ENCODE peak calls at places on chromosomes 7 and 10, in six cellular contexts. D is right atrium auricular region; N is uterus; W is CD4-positive, CD25-positive, alpha-beta regulatory T cell; T is testis; V is Peyer's patch. B is an unnamed sample. For H3K27me3 and H3K4me1, the result is how much of the 10 kb centered on the place peaks cover.

GRCh38 chr10:123429631-123430257 is 236.4 kb upstream of the GPR26 start:
- DNase-seq in D (no peak), N (no peak), W (no peak), T (no peak), V (no peak), B (no peak)

GRCh38 chr7:102230593-102230992 is 56.1 kb upstream of the SH2B2 start:
- DNase-seq in D (no peak), N (no peak), W (no peak), T (no peak), V (no peak), B (no peak)

GRCh38 chr10:32433542-32433941 is 12.4 kb upstream of the CCDC7 start:
- DNase-seq in D (no peak), N (no peak), W (no peak), T (no peak), V (no peak), B (no peak)

GRCh38 chr7:20435305-20435704 is 104.6 kb downstream of the ITGB8 start:
- DNase-seq in D (peak), N (peak), W (no peak), T (no peak), V (peak), B (no peak)

GRCh38 chr10:84348431-84348830 is 20.0 kb downstream of the CCSER2 start:
- DNase-seq in D (no peak), N (no peak), W (no peak), T (no peak), V (no peak), B (no peak)

GRCh38 chr7:142231716-142232115 is 26.1 kb downstream of the PRSS58 start:
- DNase-seq in D (no peak), N (no peak), W (no peak), T (peak), V (no peak), B (no peak)

GRCh38 chr10:120940299-120940900 is 89.2 kb downstream of the WDR11 start:
- DNase-seq in D (no peak), N (no peak), W (no peak), T (no peak), V (no peak), B (no peak)

GRCh38 chr10:118214751-118215150 is 127.4 kb downstream of the FAM204A start:
- DNase-seq in D (no peak), N (no peak), W (no peak), T (no peak), V (no peak), B (no peak)

GRCh38 chr7:106031271-106032029 is 68.4 kb downstream of the CDHR3 start:
- DNase-seq in D (no peak), N (peak), W (no peak), T (peak), V (no peak), B (no peak)

GRCh38 chr7:28686418-28686800 is 271.7 kb downstream of the TRIL start:
- DNase-seq in D (no peak), N (peak), W (no peak), T (no peak), V (no peak), B (no peak)

GRCh38 chr10:127012769-127013152 is 107.5 kb downstream of the DOCK1 start:
- DNase-seq in D (peak), N (no peak), W (no peak), T (peak), V (peak), B (no peak)

GRCh38 chr7:110407706-110408105 is 683.2 kb upstream of the LRRN3 start:
- DNase-seq in D (no peak), N (no peak), W (no peak), T (no peak), V (no peak), B (no peak)

GRCh38 chr10:117096559-117097201 is 41.4 kb downstream of the VAX1 start:
- DNase-seq in D (no peak), N (no peak), W (no peak), T (no peak), V (no peak), B (no peak)

GRCh38 chr10:68871731-68872342 is 29.3 kb upstream of the DDX50 start:
- DNase-seq in D (no peak), N (no peak), W (no peak), T (peak), V (no peak), B (no peak)

GRCh38 chr7:143372070-143372469 is 9.1 kb upstream of the ZYX start:
- DNase-seq in D (no peak), N (no peak), W (no peak), T (peak), V (peak), B (no peak)

GRCh38 chr10:58502956-58503355 is 9.7 kb upstream of the BICC1 start:
- DNase-seq in D (no peak), N (no peak), W (no peak), T (no peak), V (no peak), B (no peak)

GRCh38 chr7:47355684-47356083 is 226.2 kb downstream of the TNS3 start:
- DNase-seq in D (no peak), N (no peak), W (no peak), T (no peak), V (peak), B (no peak)

GRCh38 chr10:44974082-44974627 is 4.5 kb downstream of the DEPP1 start:
- DNase-seq in D (no peak), N (no peak), W (no peak), T (no peak), V (no peak), B (no peak)

GRCh38 chr7:150335101-150335773 is 6.2 kb downstream of the RARRES2 start:
- DNase-seq in D (no peak), N (peak), W (no peak), T (no peak), V (no peak), B (no peak)

GRCh38 chr10:131352765-131353290 is 41.3 kb upstream of the TCERG1L start:
- DNase-seq in D (no peak), N (no peak), W (no peak), T (no peak), V (no peak), B (no peak)
- H3K27me3 ChIP-seq in D (under half), N (under half), W (under half), T (under half), V (under half), B (under half)

GRCh38 chr7:123183431-123183830 is 16.3 kb downstream of the SLC13A1 start:
- DNase-seq in D (no peak), N (no peak), W (no peak), T (no peak), V (no peak), B (no peak)
- H3K4me1 ChIP-seq in D (under half), N (under half), W (under half), T (under half), V (under half), B (under half)

DNA sequence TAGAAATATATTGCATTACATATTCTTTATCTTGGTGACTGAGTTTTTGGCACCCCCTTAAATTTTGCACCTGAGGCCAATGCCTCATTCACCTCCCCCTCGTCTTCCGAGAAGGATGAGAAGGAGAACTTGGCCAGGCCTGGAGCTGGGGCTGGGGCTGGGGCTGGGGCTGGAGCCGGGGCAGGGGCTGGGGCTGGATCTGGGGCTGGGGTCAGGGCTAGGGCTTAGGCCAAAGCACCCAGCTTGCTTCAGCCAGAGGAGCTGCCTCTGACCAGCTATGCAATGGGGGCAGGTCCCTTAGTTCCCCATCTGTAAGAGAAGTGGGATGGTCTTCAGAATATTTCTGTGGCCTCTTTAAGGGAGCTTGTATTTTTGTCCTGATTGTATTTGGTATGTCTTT is 3.8 kb upstream of the PRKAG2 start:
- DNase-seq in D (no peak), N (no peak), W (no peak), T (no peak), V (no peak), B (no peak)
- H3K27me3 ChIP-seq in D (under half), N (under half), W (under half), T (under half), V (under half), B (under half)

DNA sequence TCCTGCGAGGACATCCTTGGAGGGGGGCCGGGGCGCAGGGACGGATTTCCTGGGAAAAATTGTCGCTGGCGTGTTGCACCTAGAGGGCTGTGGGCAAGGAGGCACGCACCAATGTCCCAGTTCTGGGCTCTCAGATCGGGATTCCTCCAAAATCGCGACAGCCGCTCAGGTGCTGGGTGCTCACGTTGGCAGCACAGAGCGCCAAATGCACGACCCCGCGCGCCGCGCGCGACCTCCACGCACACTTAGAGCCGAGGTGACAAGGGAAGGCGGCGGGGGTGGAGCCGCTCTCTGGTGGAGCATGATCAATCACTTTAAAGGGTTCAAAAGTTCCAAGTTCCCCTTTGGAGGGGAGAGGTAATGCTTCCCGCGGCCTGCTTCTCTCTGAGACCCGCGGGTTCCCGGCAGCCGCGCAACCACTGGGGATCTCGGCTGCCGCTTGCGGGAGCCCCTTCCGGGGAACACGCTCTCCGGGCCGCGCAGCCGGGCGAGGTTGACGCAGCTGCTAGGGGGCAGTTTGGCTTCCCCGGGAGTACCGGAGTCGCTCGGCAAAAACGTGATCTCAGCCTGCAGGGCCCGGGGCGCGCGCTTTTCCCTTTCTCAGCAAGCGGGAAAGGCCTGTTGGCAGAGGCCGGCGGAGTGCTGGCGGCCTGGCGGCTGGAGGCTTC is 25.4 kb downstream of the SKIDA1 start:
- DNase-seq in D (no peak), N (no peak), W (no peak), T (peak), V (no peak), B (no peak)
- H3K4me1 ChIP-seq in D (under half), N (under half), W (under half), T (under half), V (under half), B (under half)

B was measured in esophagus squamous epithelium.